ENCODE peak calls at places on chromosomes 1 and 21, in four cellular contexts. E is cardiac muscle cell, F is aorta, A is AG04450. G is an unnamed sample.

GRCh38 chr1:16615253-16616252 is 2.2 kb upstream of the NBPF1 start:
- DNase-seq in E (no peak), F (peak; percentile 80), A (no peak), G (no peak)

GRCh38 chr1:181113061-181113695 is 24.7 kb downstream of the IER5 start:
- DNase-seq in E (no peak), F (no peak), A (no peak), G (no peak)

GRCh38 chr21:16071082-16071481 is 341.3 kb downstream of the USP25 start:
- DNase-seq in E (no peak), F (no peak), A (no peak), G (no peak)

GRCh38 chr1:19072285-19072981 is 116.0 kb upstream of the IFFO2 start:
- DNase-seq in E (no peak), F (no peak), A (no peak), G (no peak)

GRCh38 chr21:25732091-25732760 is 2.5 kb downstream of the ATP5PF start:
- DNase-seq in E (no peak), F (no peak), A (no peak), G (no peak)

GRCh38 chr1:173191011-173191410 is 16.1 kb downstream of the TNFSF4 start:
- DNase-seq in E (no peak), F (no peak), A (no peak), G (no peak)

GRCh38 chr1:182601416-182601786 is 2.8 kb downstream of the RGS16 start:
- DNase-seq in E (peak; percentile 93), F (no peak), A (peak; percentile 62), G (peak; percentile 91)

GRCh38 chr1:246837418-246838117 is 94.2 kb downstream of the AHCTF1 start:
- DNase-seq in E (no peak), F (no peak), A (no peak), G (no peak)

GRCh38 chr1:6435129-6435528 is 10.6 kb downstream of the ESPN start:
- DNase-seq in E (no peak), F (no peak), A (no peak), G (no peak)

GRCh38 chr1:22454476-22455056 is 2.9 kb downstream of the ZBTB40 start:
- DNase-seq in E (no peak), F (no peak), A (no peak), G (no peak)

GRCh38 chr21:36646011-36646410 is 52.9 kb upstream of the SIM2 start:
- DNase-seq in E (no peak), F (no peak), A (no peak), G (no peak)

GRCh38 chr1:11979453-11979817 is 809 bp upstream of the MFN2 start:
- DNase-seq in E (no peak), F (peak; percentile 84), A (no peak), G (no peak)

GRCh38 chr1:4045397-4046010 is 145.4 kb upstream of the C1orf174 start:
- DNase-seq in E (no peak), F (peak; percentile 49), A (no peak), G (no peak)

GRCh38 chr1:152495066-152495675 is 15.4 kb upstream of the LCE5A start:
- DNase-seq in E (no peak), F (no peak), A (no peak), G (peak; percentile 53)

GRCh38 chr1:15760520-15761211 is 2.1 kb downstream of the FBLIM1 start:
- DNase-seq in E (no peak), F (no peak), A (peak; percentile 41), G (no peak)

GRCh38 chr1:205284420-205285144 is 37.0 kb downstream of the NUAK2 start:
- DNase-seq in E (peak; percentile 70), F (peak; percentile 90), A (peak; percentile 95), G (peak; percentile 98)

GRCh38 chr1:33902486-33903209 is 38.8 kb downstream of the HMGB4 start:
- DNase-seq in E (peak; percentile 46), F (no peak), A (no peak), G (peak; percentile 27)

GRCh38 chr1:234978397-234979291 is 150.0 kb downstream of the TOMM20 start:
- DNase-seq in E (no peak), F (peak; percentile 75), A (no peak), G (peak; percentile 80)

GRCh38 chr1:173867141-173867752 is 542 bp downstream of the GAS5 start:
- DNase-seq in E (peak; percentile 68), F (peak; percentile 77), A (no peak), G (no peak)

GRCh38 chr1:30880631-30881155 is 27.9 kb downstream of the SDC3 start:
- DNase-seq in E (no peak), F (no peak), A (no peak), G (no peak)

GRCh38 chr1:16409536-16410152 is 27.6 kb downstream of the SPATA21 start:
- DNase-seq in E (no peak), F (no peak), A (no peak), G (no peak)

GRCh38 chr1:41682845-41683630 is 198.6 kb upstream of the EDN2 start:
- DNase-seq in E (no peak), F (no peak), A (no peak), G (no peak)

GRCh38 chr1:88549536-88549935 is 134.5 kb upstream of the PKN2 start:
- DNase-seq in E (no peak), F (no peak), A (no peak), G (peak; percentile 16)

GRCh38 chr1:229318056-229318455 is 24.8 kb downstream of the CCSAP start:
- DNase-seq in E (no peak), F (no peak), A (no peak), G (no peak)

GRCh38 chr1:164774819-164775654 is 216.1 kb downstream of the PBX1 start:
- DNase-seq in E (peak; percentile 42), F (no peak), A (no peak), G (no peak)

GRCh38 chr1:54558434-54559030 is 10.5 kb downstream of the ACOT11 start:
- DNase-seq in E (no peak), F (no peak), A (no peak), G (no peak)

GRCh38 chr1:224894915-224895314 is 34.6 kb upstream of the DNAH14 start:
- DNase-seq in E (no peak), F (no peak), A (peak; percentile 10), G (no peak)

GRCh38 chr1:9201421-9202239 is 32.9 kb upstream of the H6PD start:
- DNase-seq in E (no peak), F (peak; percentile 82), A (no peak), G (no peak)

GRCh38 chr1:9198538-9199361 is 35.8 kb upstream of the H6PD start:
- DNase-seq in E (peak; percentile 86), F (peak; percentile 82), A (no peak), G (no peak)

GRCh38 chr1:9202240-9202870 is 32.2 kb upstream of the H6PD start:
- DNase-seq in E (no peak), F (no peak), A (no peak), G (no peak)

GRCh38 chr1:9197186-9198099 is 37.1 kb upstream of the H6PD start:
- DNase-seq in E (no peak), F (peak; percentile 86), A (no peak), G (no peak)

DNA sequence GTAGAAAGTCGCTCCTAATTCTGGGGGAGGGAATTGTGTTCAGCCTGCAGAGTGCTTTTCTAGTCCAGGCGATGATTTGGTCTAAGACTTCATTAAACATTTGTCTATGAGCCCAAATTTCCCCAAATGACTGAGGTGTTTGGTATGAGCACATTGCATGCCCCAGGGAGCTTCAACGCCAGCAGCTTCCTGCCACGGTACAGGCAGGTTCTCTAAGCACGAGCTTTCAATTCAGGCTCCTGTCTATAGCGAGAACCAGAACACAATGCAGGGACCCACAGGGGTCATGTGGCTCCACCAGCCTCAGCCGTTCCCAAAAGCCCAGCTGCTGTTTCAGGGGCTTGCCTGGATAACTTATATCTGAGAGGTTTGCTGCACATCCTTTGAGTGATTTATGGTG is 34.1 kb upstream of the H6PD start:
- DNase-seq in E (no peak), F (no peak), A (no peak), G (no peak)
- H3K27me3 ChIP-seq in E (peaks cover 82% of the 10 kb centered on the region), F (no peaks in the 10 kb centered on the region), A (no peaks in the 10 kb centered on the region), G (peaks cover 77% of the 10 kb centered on the region)

DNA sequence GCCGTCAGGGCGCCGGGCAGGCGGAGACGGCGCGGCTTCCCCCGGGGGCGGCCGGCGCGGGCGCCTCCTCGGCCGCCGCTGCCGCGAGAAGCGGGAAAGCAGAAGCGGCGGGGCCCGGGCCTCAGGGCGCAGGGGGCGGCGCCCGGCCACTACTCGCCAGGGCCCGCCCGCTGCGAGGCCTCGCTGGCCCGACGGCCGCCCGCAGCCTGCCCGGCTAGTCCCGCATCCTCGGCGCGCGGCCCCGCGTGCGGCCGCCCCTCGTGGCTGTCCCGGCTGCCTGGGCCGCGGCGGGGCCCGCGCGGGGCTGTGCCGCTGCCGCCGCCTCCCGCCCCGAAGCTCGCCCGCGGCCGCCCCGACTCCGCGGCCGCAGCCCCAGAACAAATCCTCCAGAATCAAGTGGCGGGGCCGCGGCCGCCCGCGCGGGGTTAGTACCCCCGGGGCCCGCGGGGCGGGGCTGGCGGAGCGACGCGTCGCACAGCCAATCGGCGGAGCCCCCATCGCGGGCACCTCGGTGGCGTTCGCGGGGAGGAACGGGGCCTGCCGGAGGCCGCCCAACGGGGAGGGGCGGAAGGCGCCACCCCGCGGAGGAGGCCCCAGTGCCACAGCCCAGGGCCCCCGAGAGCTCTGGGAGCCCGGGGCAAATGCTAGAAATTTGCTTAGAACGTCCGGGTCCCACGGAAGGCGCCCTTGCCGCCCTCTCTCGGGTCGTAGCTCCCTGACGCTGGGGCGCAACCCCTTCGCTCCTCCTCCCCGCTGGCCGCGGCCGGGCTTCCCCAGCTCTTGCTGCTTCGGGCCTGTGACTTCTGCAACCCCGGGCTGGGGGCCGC is at the start of gene RUNX3:
- DNase-seq in E (peak; percentile 35), F (peak; percentile 88), A (no peak), G (peak; percentile 96)
- H3K27me3 ChIP-seq in E (peaks cover 100% of the 10 kb centered on the region), F (no peaks in the 10 kb centered on the region), A (peaks cover 90% of the 10 kb centered on the region), G (no peaks in the 10 kb centered on the region)

GRCh38 chr1:202288177-202288576 is 53.6 kb downstream of the UBE2T start:
- DNase-seq in E (no peak), F (no peak), A (no peak), G (no peak)
- H3K27me3 ChIP-seq in E (no peaks in the 10 kb centered on the region), F (no peaks in the 10 kb centered on the region), A (peaks cover 13% of the 10 kb centered on the region), G (peaks cover 4% of the 10 kb centered on the region)

DNA sequence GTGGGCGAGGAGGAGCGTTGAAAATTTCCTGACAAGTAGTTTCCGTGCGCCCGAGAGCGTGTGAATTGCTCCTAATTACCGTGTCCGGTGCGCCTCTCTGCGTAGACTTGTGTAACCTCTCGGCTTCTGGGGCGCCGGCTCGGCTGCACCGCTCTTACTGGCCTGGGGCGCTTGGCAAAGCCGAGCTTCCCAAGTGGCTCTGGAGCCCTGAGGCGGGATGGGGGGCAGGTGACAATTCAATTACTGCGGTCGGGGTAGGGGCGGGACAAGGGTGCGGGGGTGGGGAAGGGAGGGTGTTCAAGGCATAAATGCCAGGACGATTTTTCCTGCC is 392 bp upstream of the DMRTA2 start:
- DNase-seq in E (no peak), F (peak; percentile 70), A (no peak), G (no peak)
- H3K27me3 ChIP-seq in E (peaks cover 100% of the 10 kb centered on the region), F (no peaks in the 10 kb centered on the region), A (peaks cover 92% of the 10 kb centered on the region), G (no peaks in the 10 kb centered on the region)